ENCODE peak calls at places on chromosomes 3 and 15, in eight cellular contexts. G, D, W, L, R, B, S and J are unnamed samples.

GRCh38 chr3:143535994-143536784 is 312.1 kb downstream of the SLC9A9 start:
- DNase-seq in G (no peak), D (no peak), W (no peak), L (no peak), R (no peak), B (no peak), S (no peak), J (no peak)

GRCh38 chr3:46881819-46882376 is 4.4 kb downstream of the PTH1R start:
- DNase-seq in G (no peak), D (no peak), W (no peak), L (peak), R (no peak), B (peak), S (no peak), J (no peak)

GRCh38 chr3:94137377-94137776 is 74.5 kb downstream of the NSUN3 start:
- DNase-seq in G (no peak), D (no peak), W (no peak), L (no peak), R (no peak), B (no peak), S (no peak), J (no peak)

GRCh38 chr3:108970561-108970960 is 16.9 kb upstream of the GUCA1C start:
- DNase-seq in G (no peak), D (no peak), W (no peak), L (peak), R (no peak), B (no peak), S (no peak), J (no peak)

GRCh38 chr3:31550452-31551251 is 17.9 kb downstream of the STT3B start:
- DNase-seq in G (no peak), D (no peak), W (no peak), L (peak), R (peak), B (no peak), S (no peak), J (no peak)

GRCh38 chr3:5011555-5012256 is 32.5 kb downstream of the BHLHE40 start:
- DNase-seq in G (no peak), D (no peak), W (no peak), L (no peak), R (no peak), B (no peak), S (no peak), J (no peak)

GRCh38 chr15:74620636-74621545 is 5.3 kb downstream of the CLK3 start:
- DNase-seq in G (peak), D (no peak), W (peak), L (peak), R (peak), B (peak), S (no peak), J (peak)

GRCh38 chr3:45224824-45225464 is 1.1 kb downstream of the TMEM158 start:
- DNase-seq in G (peak), D (no peak), W (peak), L (peak), R (peak), B (peak), S (peak), J (peak)

GRCh38 chr3:54870423-54870822 is 57.4 kb downstream of the LRTM1 start:
- DNase-seq in G (peak), D (peak), W (no peak), L (peak), R (peak), B (no peak), S (peak), J (no peak)

GRCh38 chr15:62165029-62165792 is at the start of gene C2CD4B:
- DNase-seq in G (peak), D (no peak), W (peak), L (peak), R (peak), B (peak), S (no peak), J (peak)

GRCh38 chr15:51121118-51121517 is 26.4 kb upstream of the TNFAIP8L3 start:
- DNase-seq in G (no peak), D (peak), W (peak), L (peak), R (peak), B (no peak), S (peak), J (no peak)

GRCh38 chr3:122714269-122714668 is 33.6 kb downstream of the PARP14 start:
- DNase-seq in G (no peak), D (no peak), W (no peak), L (no peak), R (no peak), B (no peak), S (no peak), J (no peak)

GRCh38 chr3:11510001-11510760 is 133.5 kb downstream of the VGLL4 start:
- DNase-seq in G (peak), D (no peak), W (no peak), L (peak), R (no peak), B (peak), S (no peak), J (no peak)

GRCh38 chr3:55329849-55330248 is 157.3 kb downstream of the WNT5A start:
- DNase-seq in G (no peak), D (peak), W (no peak), L (no peak), R (peak), B (no peak), S (peak), J (no peak)

GRCh38 chr15:60656491-60657284 is 177.7 kb upstream of the ICE2 start:
- DNase-seq in G (no peak), D (no peak), W (no peak), L (no peak), R (peak), B (no peak), S (no peak), J (no peak)

GRCh38 chr3:171064461-171064860 is 37.9 kb upstream of the SLC2A2 start:
- DNase-seq in G (no peak), D (no peak), W (no peak), L (no peak), R (no peak), B (no peak), S (no peak), J (no peak)

GRCh38 chr15:40355976-40356585 is 1.9 kb upstream of the DISP2 start:
- DNase-seq in G (no peak), D (no peak), W (no peak), L (no peak), R (no peak), B (no peak), S (no peak), J (no peak)

GRCh38 chr15:40357246-40357645 is 773 bp upstream of the DISP2 start:
- DNase-seq in G (no peak), D (no peak), W (no peak), L (no peak), R (no peak), B (no peak), S (no peak), J (no peak)

GRCh38 chr15:40360015-40360414 is 2.0 kb downstream of the DISP2 start:
- DNase-seq in G (no peak), D (no peak), W (no peak), L (no peak), R (peak), B (no peak), S (no peak), J (no peak)

GRCh38 chr15:40357723-40358491 is at the start of gene DISP2:
- DNase-seq in G (peak), D (no peak), W (peak), L (peak), R (peak), B (peak), S (no peak), J (peak)

GRCh38 chr15:40358492-40359353 is 704 bp downstream of the DISP2 start:
- DNase-seq in G (peak), D (no peak), W (no peak), L (no peak), R (no peak), B (no peak), S (no peak), J (no peak)
- TF ChIP-seq CTCF in G (no peak), D (peak), W (no peak), L (peak), R (peak), B (no peak), S (no peak), J (no peak)

GRCh38 chr3:172332256-172333041 is 115.8 kb downstream of the GHSR start:
- DNase-seq in G (peak), D (no peak), W (peak), L (peak), R (peak), B (peak), S (no peak), J (peak)
- TF ChIP-seq CTCF in G (peak), D (peak), W (peak), L (peak), R (peak), B (peak), S (peak), J (peak)

GRCh38 chr15:68631621-68632051 is 52.8 kb downstream of the CORO2B start:
- DNase-seq in G (no peak), D (no peak), W (no peak), L (peak), R (no peak), B (no peak), S (no peak), J (no peak)
- TF ChIP-seq CTCF in G (no peak), D (no peak), W (no peak), L (peak), R (no peak), B (peak), S (no peak), J (no peak)

GRCh38 chr3:9231488-9231887 is 18.0 kb downstream of the SRGAP3 start:
- DNase-seq in G (no peak), D (no peak), W (no peak), L (no peak), R (no peak), B (no peak), S (no peak), J (no peak)

GRCh38 chr3:9231006-9231405 is 18.4 kb downstream of the SRGAP3 start:
- DNase-seq in G (no peak), D (no peak), W (no peak), L (peak), R (no peak), B (no peak), S (no peak), J (no peak)

GRCh38 chr3:9234191-9234590 is 15.3 kb downstream of the SRGAP3 start:
- DNase-seq in G (no peak), D (no peak), W (no peak), L (no peak), R (no peak), B (no peak), S (no peak), J (no peak)

GRCh38 chr3:9230596-9230995 is 18.9 kb downstream of the SRGAP3 start:
- DNase-seq in G (no peak), D (no peak), W (no peak), L (no peak), R (no peak), B (no peak), S (no peak), J (no peak)

DNA sequence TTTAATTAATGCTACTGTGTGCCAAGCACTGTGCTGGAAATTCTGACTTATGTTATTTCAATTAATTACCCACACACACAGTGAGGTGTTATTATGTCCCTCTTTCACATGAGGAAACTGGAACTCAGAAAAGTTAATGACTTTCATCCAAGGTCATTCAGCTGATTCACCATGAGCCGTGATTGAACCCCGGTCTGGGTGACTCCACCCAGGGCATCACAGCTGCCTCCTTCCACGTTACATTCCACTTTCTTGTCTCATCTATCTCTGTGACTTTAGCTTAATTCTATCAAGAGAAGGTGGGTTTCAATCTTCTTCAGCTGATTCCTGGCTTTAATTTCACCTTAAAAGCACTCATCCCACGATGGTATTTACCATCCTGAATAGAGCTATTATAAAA is 16.3 kb downstream of the SRGAP3 start:
- DNase-seq in G (no peak), D (no peak), W (no peak), L (no peak), R (no peak), B (no peak), S (no peak), J (no peak)
- TF ChIP-seq CTCF in G (no peak), D (no peak), W (no peak), L (no peak), R (no peak), B (no peak), S (no peak), J (no peak)

DNA sequence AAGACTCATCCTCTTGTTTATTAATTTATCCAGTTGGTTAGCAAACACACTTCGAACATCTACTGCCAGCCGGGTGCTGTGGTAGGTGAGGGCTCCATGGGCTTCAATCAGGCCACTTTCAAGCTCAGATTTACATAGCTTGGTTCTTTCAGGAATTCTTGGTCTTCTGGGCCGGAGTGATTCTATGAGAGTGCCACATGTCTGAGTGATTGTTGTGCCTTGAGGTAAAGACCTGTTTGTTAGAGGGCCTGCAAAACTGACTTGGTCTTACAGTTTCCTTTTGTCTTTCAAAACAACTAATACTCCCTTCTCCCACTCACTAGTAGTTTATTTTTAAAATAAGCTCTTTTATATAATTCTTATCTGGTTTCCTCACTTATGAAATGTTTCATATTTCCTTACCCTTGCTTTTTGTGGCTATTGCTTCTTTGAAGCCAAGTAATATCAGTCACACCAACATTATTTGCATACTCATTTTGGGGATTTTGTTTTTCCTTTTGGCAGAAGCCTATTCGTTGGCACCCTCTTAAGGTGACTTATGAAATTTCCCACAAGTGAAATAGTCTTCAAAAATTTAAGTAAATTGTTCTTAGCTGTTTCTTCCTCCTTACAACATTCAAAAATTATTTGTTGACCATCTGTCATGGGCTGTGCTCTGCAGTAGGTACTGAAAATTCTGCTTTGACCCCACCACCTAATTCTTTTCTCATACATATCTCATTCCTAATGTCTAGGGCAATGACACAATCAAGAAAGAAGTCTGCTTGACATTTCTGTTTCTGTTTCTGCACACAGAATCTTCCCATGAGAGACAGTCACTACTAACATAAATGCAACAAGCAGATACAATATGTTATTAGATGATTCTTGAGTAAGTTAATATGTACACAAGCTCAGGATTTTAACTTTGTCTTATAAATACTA is 120.2 kb downstream of the LRRC28 start:
- DNase-seq in G (no peak), D (no peak), W (no peak), L (no peak), R (peak), B (no peak), S (no peak), J (no peak)
- TF ChIP-seq CTCF in G (no peak), D (no peak), W (no peak), L (no peak), R (peak), B (no peak), S (no peak), J (no peak)

GRCh38 chr15:67945951-67946700 is 106.3 kb upstream of the RNU6-1 start:
- DNase-seq in G (peak), D (peak), W (no peak), L (peak), R (peak), B (no peak), S (no peak), J (peak)
- TF ChIP-seq CTCF in G (no peak), D (no peak), W (no peak), L (no peak), R (no peak), B (no peak), S (no peak), J (no peak)

DNA sequence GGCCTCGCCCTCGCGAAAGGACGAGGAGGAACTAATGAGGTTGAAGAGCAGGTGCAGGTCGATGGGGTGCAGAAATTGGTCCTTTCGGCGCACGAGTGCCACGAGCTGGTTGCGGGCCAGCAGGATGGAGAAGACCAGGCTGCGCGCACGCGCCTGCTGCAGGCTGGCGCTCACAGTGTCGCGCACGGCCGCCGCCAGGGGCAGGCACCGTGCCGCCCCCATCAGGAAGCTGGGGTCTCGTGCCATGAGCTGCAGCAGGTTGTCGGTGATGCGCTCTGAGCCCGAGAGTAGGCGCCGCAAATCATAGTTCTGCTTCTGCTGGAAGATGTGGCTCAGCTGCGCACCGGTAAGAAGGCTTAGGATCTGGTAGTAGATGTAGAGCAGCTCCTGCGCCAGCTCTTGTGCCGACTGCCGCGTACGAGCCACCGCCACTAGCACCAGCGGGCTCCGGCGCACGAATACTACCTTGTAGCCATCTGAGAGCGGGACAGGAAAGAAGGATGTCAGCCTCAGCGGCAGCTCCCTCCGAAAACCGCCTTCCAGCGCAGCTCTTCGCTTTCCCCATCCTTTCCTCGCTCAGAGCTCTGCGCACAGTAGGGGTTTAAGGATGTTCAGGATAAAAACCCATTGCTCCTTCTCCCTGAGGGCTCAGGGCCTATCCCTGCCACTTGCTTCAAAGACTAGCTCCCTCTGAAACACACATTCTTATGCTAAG is 6.9 kb upstream of the MST1R start:
- DNase-seq in G (no peak), D (no peak), W (no peak), L (peak), R (no peak), B (no peak), S (no peak), J (no peak)
- TF ChIP-seq CTCF in G (no peak), D (no peak), W (no peak), L (peak), R (no peak), B (no peak), S (no peak), J (no peak)

GRCh38 chr3:117246771-117247555 is 537.4 kb downstream of the TUSC7 start:
- DNase-seq in G (no peak), D (no peak), W (no peak), L (no peak), R (no peak), B (no peak), S (no peak), J (no peak)
- TF ChIP-seq CTCF in G (no peak), D (no peak), W (no peak), L (no peak), R (no peak), B (no peak), S (no peak), J (no peak)

GRCh38 chr3:15860014-15860934 is 62.5 kb upstream of the ANKRD28 start:
- DNase-seq in G (peak), D (no peak), W (peak), L (peak), R (peak), B (peak), S (peak), J (peak)
- TF ChIP-seq CTCF in G (no peak), D (no peak), W (no peak), L (peak), R (no peak), B (no peak), S (no peak), J (no peak)